ENCODE peak calls at places on chromosomes 16 and 17, in four cellular contexts. J, R, F and T are unnamed samples.

GRCh38 chr16:66432429-66432828 is 5.3 kb downstream of the BEAN1 start:
- DNase-seq in R (no peak), F (no peak), J (no peak), T (no peak)

GRCh38 chr17:66945451-66945850 is 19.1 kb upstream of the CACNG4 start:
- DNase-seq in J (no peak), F (no peak), R (no peak), T (no peak)

GRCh38 chr16:87543436-87544191 is 50.8 kb upstream of the ZCCHC14 start:
- DNase-seq in R (no peak), J (peak; percentile 14), F (no peak), T (no peak)

GRCh38 chr17:18960241-18960665 is 8.3 kb downstream of the SLC5A10 start:
- DNase-seq in R (no peak), F (no peak), J (no peak), T (no peak)

GRCh38 chr17:32266389-32267269 is 997 bp downstream of the RHBDL3 start:
- DNase-seq in R (peak; percentile 87), J (no peak), F (no peak), T (no peak)

GRCh38 chr17:82367724-82368524 is 3.6 kb upstream of the UTS2R start:
- DNase-seq in R (no peak), J (peak; percentile 96), F (no peak), T (no peak)

GRCh38 chr17:9817086-9817485 is 4.8 kb downstream of the GSG1L2 start:
- DNase-seq in J (no peak), F (no peak), R (no peak), T (no peak)

GRCh38 chr17:59893617-59894100 is 738 bp downstream of the RPS6KB1 start:
- DNase-seq in R (no peak), F (no peak), J (peak; percentile 60), T (no peak)

GRCh38 chr16:1125471-1125870 is 27.4 kb upstream of the CACNA1H start:
- DNase-seq in R (peak; percentile 75), J (no peak), F (no peak), T (no peak)

GRCh38 chr16:15055141-15056053 is 477 bp downstream of the NTAN1 start:
- DNase-seq in R (peak; percentile 55), J (peak; percentile 86), F (peak; percentile 68), T (peak; percentile 55)

GRCh38 chr16:81318711-81319110 is 3.9 kb downstream of the GAN start:
- DNase-seq in R (no peak), J (no peak), F (no peak), T (no peak)

GRCh38 chr17:76353004-76353598 is 615 bp downstream of the PRPSAP1 start:
- DNase-seq in J (peak; percentile 34), F (peak; percentile 41), R (no peak), T (peak; percentile 30)

GRCh38 chr17:48575673-48576478 is 2.3 kb downstream of the HOXB4 start:
- DNase-seq in R (peak; percentile 72), J (no peak), F (no peak), T (no peak)

GRCh38 chr16:8962393-8963009 is 1.2 kb downstream of the USP7 start:
- DNase-seq in J (peak; percentile 94), F (no peak), R (peak; percentile 85), T (peak; percentile 43)

GRCh38 chr16:64459821-64460220 is 662.0 kb downstream of the CDH11 start:
- DNase-seq in J (no peak), F (peak; percentile 33), R (no peak), T (no peak)

GRCh38 chr17:81365148-81365600 is 30.1 kb upstream of the BAHCC1 start:
- DNase-seq in F (no peak), R (peak; percentile 83), J (no peak), T (peak; percentile 67)

GRCh38 chr16:71894229-71894920 is 956 bp upstream of the IST1 start:
- DNase-seq in J (peak; percentile 43), R (no peak), F (peak; percentile 49), T (peak; percentile 38)

GRCh38 chr17:79919164-79919585 is 79.9 kb upstream of the CBX4 start:
- DNase-seq in F (peak; percentile 88), J (no peak), R (peak; percentile 95), T (peak; percentile 100)

GRCh38 chr16:51577621-51578303 is 426.7 kb upstream of the SALL1 start:
- DNase-seq in F (no peak), R (no peak), J (no peak), T (no peak)

GRCh38 chr17:80529104-80529903 is 15.3 kb upstream of the RPTOR start:
- DNase-seq in R (no peak), F (no peak), J (no peak), T (no peak)

GRCh38 chr17:42844271-42844670 is at the start of gene AOC2:
- DNase-seq in J (no peak), F (no peak), R (no peak), T (no peak)

GRCh38 chr17:66627985-66628384 is 206.9 kb upstream of the CACNG5 start:
- DNase-seq in F (no peak), R (no peak), J (no peak), T (no peak)

GRCh38 chr17:82737981-82738877 is 2.8 kb downstream of the FN3K start:
- DNase-seq in R (peak; percentile 78), F (peak; percentile 85), J (no peak), T (peak; percentile 63)

GRCh38 chr16:26856271-26856670 is 210.5 kb upstream of the C16orf82 start:
- DNase-seq in R (no peak), J (no peak), F (no peak), T (no peak)

GRCh38 chr17:80395402-80396151 is 19.4 kb upstream of the ENDOV start:
- DNase-seq in R (no peak), F (no peak), J (no peak), T (no peak)

GRCh38 chr17:74737299-74738050 is 419 bp downstream of the RAB37 start:
- DNase-seq in J (peak; percentile 76), F (no peak), R (peak; percentile 87), T (no peak)

GRCh38 chr16:21708533-21709115 is 44.9 kb downstream of the OTOA start:
- DNase-seq in F (peak; percentile 73), J (peak; percentile 86), R (no peak), T (peak; percentile 67)

GRCh38 chr16:49600976-49601375 is 227.4 kb downstream of the C16orf78 start:
- DNase-seq in R (no peak), F (no peak), J (no peak), T (no peak)

DNA sequence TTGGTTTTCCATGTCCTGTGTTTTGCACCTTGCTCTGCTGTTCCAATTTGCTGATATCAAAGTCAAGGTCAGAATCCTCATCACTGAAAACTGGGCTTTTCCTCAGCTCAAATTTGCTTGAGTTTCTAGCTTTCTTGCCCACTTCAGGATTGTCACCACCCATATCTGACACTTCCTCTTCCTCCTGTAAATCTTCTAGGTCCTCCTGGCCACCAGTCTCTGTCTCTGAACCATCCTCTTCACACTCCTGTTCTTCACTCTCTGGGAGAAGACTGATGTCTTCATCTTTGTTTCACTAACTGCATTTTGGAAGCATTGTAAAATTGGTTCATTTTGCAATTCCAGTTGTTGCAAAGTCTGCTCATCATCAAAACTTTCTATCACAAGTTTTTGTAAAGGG is 63.4 kb upstream of the RBL2 start:
- DNase-seq in R (no peak), J (no peak), F (no peak), T (no peak)
- H3K4me1 ChIP-seq in R (peaks cover 4% of the 10 kb centered on the region), J (no peaks in the 10 kb centered on the region), F (no peaks in the 10 kb centered on the region), T (no peaks in the 10 kb centered on the region)

GRCh38 chr16:54175552-54176375 is 110.8 kb downstream of the IRX3 start:
- DNase-seq in J (no peak), R (no peak), F (no peak), T (no peak)

GRCh38 chr16:54175169-54175551 is 111.4 kb downstream of the IRX3 start:
- DNase-seq in R (no peak), F (no peak), J (no peak), T (no peak)

GRCh38 chr16:54177857-54178490 is 108.6 kb downstream of the IRX3 start:
- DNase-seq in F (no peak), J (no peak), R (no peak), T (no peak)

GRCh38 chr16:54177052-54177856 is 109.3 kb downstream of the IRX3 start:
- DNase-seq in J (no peak), R (no peak), F (no peak), T (no peak)

DNA sequence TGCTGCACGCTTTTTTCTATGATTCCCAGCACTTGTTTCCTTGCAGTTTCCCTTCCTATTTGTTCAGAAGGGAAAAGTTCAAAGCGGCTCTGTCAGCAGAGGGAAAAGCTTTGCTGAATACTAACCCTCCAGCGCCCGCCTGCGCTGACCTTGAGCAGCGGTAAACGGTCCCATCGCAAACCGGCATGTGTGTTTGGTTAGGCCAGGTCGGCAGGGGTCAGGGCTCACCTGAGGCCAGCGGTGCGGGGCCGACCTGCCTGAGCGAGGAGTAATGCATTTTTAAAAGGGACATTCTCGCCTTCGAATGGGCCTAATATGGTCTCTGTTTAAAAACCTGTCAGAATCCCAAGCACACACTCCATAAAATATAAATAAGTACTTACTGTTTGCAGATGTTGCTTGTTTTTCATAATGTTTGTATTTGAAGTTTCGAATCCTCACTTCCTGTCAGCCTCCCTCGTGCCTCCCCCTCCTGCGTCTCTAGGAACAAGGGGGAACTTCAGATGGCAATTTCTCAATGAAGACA is 110.1 kb downstream of the IRX3 start:
- DNase-seq in J (no peak), F (no peak), R (no peak), T (peak; percentile 40)
- H3K4me3 ChIP-seq in J (no peak overlapping the region), F (no peak overlapping the region), R (no peak overlapping the region), T (no peak overlapping the region)

GRCh38 chr17:1180434-1180742 is 607 bp upstream of the ABR start:
- DNase-seq in R (no peak), F (no peak), J (no peak), T (no peak)

GRCh38 chr17:1181769-1182137 is 2.0 kb upstream of the ABR start:
- DNase-seq in J (peak; percentile 71), F (no peak), R (no peak), T (no peak)

GRCh38 chr17:1179635-1180433 is at the start of gene ABR:
- DNase-seq in R (peak; percentile 93), F (peak; percentile 66), J (peak; percentile 62), T (peak; percentile 77)

GRCh38 chr17:1180958-1181768 is 1.4 kb upstream of the ABR start:
- DNase-seq in F (no peak), R (peak; percentile 68), J (peak; percentile 95), T (no peak)

DNA sequence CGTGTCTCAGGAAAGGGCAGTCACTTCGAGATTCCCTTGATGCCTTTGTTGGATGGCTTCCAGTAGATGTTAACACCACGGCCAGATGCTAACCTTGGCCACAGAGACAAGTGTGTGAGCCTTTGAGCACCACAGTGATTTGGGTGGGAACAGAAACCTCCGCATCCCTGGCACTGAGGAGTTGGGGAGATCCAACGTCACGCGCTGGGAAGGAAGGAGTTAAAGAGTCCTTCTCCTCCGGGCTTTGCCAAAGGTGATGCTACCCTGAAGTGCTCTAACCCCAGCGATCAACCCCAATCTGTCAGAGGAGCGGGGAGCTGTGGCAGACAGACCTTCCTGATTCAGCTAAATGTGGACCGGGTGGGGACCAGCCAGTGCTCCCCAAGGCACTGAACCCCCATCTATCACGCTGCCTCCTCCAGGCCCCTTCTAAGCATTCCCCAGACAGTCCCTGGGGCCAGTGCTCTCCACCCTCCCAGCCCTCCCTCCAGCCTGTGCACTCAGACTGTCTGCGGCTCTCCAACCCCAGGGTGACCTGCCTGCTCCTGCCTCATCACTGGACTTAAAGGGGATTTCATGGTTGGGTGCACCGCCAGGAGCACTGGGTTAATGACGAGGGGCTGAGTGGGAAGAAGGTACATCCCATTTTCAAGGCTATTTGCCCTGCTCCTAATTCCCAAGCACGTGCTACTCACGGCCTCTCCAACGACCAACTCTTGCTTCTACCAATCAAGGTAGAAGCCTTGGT is 3.2 kb upstream of the ABR start:
- DNase-seq in F (no peak), R (no peak), J (no peak), T (no peak)
- H3K4me1 ChIP-seq in F (peaks cover 20% of the 10 kb centered on the region), R (peaks cover 46% of the 10 kb centered on the region), J (peaks cover 75% of the 10 kb centered on the region), T (no peaks in the 10 kb centered on the region)

DNA sequence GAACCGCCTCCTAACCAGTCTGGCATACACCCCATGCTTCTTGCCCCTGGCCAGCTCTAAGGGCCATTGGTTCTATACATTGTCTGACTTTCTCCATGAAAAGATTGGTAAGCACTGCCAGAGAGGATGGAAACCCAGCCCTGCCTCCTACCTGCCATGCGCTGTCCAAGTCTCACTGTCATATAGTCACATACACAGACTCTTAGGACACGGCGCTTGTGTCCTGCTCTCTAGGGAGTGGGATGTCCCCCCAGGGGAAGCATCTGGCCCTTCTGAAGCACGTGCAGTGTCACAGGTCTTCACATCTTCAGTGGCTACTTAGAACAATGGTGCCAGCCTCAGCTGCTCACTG is 38.7 kb downstream of the MYO18A start:
- DNase-seq in F (no peak), R (no peak), J (no peak), T (no peak)
- H3K4me3 ChIP-seq in F (peak overlapping the region; percentile 63), R (no peak overlapping the region), J (peak overlapping the region; percentile 78), T (no peak overlapping the region)